ENCODE peak calls at places on chromosomes 11 and 22, in ten cellular contexts. A, N, I, Y, W, O, T, B, F and X are unnamed samples.

GRCh38 chr11:60710482-60710881 is 11.1 kb downstream of the MS4A8 start:
- DNase-seq in O (peak; percentile 66), A (no peak), F (no peak), W (no peak), N (no peak), Y (no peak), B (no peak), T (no peak), I (no peak), X (no peak)

GRCh38 chr11:72573380-72573949 is 100.8 kb downstream of the PDE2A start:
- DNase-seq in A (peak; percentile 23), N (peak; percentile 26), F (no peak), I (no peak), Y (no peak), W (no peak), O (peak; percentile 80), B (no peak), T (peak; percentile 56), X (peak; percentile 35)

GRCh38 chr11:128468106-128468505 is 119.3 kb downstream of the ETS1 start:
- DNase-seq in I (no peak), W (no peak), N (no peak), T (no peak), Y (no peak), B (no peak), A (no peak), O (no peak), F (no peak), X (no peak)

GRCh38 chr11:111245425-111245824 is at the start of gene POU2AF2:
- DNase-seq in N (no peak), I (no peak), B (no peak), F (no peak), W (no peak), O (no peak), Y (no peak), T (no peak), A (no peak), X (no peak)

GRCh38 chr22:17121235-17122195 is at the start of gene TMEM121B:
- DNase-seq in A (no peak), N (peak; percentile 63), O (peak; percentile 98), T (peak; percentile 85), W (no peak), B (no peak), I (no peak), F (no peak), Y (peak; percentile 48), X (no peak)

GRCh38 chr22:49562685-49563249 is 264.9 kb downstream of the BRD1 start:
- DNase-seq in F (no peak), A (no peak), O (no peak), I (no peak), W (no peak), T (no peak), N (no peak), B (no peak), Y (no peak), X (no peak)

GRCh38 chr11:19711911-19712280 is 741 bp upstream of the NAV2 start:
- DNase-seq in O (peak; percentile 75), F (no peak), N (no peak), Y (no peak), B (no peak), A (no peak), T (no peak), I (no peak), W (no peak), X (peak; percentile 23)

GRCh38 chr11:61904539-61905048 is 12.8 kb downstream of the RAB3IL1 start:
- DNase-seq in N (peak; percentile 75), T (no peak), W (no peak), Y (no peak), B (no peak), O (peak; percentile 79), I (no peak), A (no peak), F (no peak), X (peak; percentile 32)

GRCh38 chr22:47238886-47239860 is 476.7 kb downstream of the TBC1D22A start:
- DNase-seq in A (no peak), B (no peak), Y (no peak), W (no peak), T (no peak), I (no peak), F (no peak), N (no peak), O (no peak), X (no peak)

GRCh38 chr11:33670250-33671011 is 30.2 kb downstream of the C11orf91 start:
- DNase-seq in O (no peak), F (no peak), B (no peak), A (no peak), I (no peak), N (no peak), W (no peak), Y (peak; percentile 61), T (no peak), X (peak; percentile 67)

GRCh38 chr11:70462818-70463477 is 64.6 kb downstream of the CTTN start:
- DNase-seq in W (no peak), F (no peak), B (no peak), T (no peak), N (no peak), Y (no peak), I (no peak), A (no peak), O (no peak), X (no peak)

GRCh38 chr11:111557425-111558111 is 17.0 kb downstream of the LAYN start:
- DNase-seq in N (no peak), T (no peak), F (peak; percentile 92), W (no peak), O (no peak), B (peak; percentile 95), A (no peak), I (no peak), Y (peak; percentile 99), X (peak; percentile 95)

GRCh38 chr11:33988586-33989370 is 62.8 kb upstream of the CAPRIN1 start:
- DNase-seq in N (no peak), W (no peak), B (no peak), T (no peak), A (no peak), O (no peak), I (no peak), Y (no peak), F (no peak), X (peak; percentile 45)

GRCh38 chr11:12205330-12205729 is 94.9 kb downstream of the MICAL2 start:
- DNase-seq in T (no peak), W (no peak), F (no peak), B (no peak), A (no peak), Y (peak; percentile 72), N (no peak), I (no peak), O (no peak), X (no peak)

GRCh38 chr11:47587733-47588326 is 1.4 kb downstream of the FAM180B start:
- DNase-seq in A (no peak), N (no peak), T (no peak), F (no peak), W (no peak), O (no peak), B (no peak), Y (no peak), I (peak; percentile 81), X (no peak)

GRCh38 chr11:88704505-88704904 is 361.3 kb downstream of the GRM5 start:
- DNase-seq in F (no peak), A (no peak), W (no peak), O (peak; percentile 43), T (peak; percentile 8), N (no peak), Y (peak; percentile 15), B (no peak), I (no peak), X (no peak)

DNA sequence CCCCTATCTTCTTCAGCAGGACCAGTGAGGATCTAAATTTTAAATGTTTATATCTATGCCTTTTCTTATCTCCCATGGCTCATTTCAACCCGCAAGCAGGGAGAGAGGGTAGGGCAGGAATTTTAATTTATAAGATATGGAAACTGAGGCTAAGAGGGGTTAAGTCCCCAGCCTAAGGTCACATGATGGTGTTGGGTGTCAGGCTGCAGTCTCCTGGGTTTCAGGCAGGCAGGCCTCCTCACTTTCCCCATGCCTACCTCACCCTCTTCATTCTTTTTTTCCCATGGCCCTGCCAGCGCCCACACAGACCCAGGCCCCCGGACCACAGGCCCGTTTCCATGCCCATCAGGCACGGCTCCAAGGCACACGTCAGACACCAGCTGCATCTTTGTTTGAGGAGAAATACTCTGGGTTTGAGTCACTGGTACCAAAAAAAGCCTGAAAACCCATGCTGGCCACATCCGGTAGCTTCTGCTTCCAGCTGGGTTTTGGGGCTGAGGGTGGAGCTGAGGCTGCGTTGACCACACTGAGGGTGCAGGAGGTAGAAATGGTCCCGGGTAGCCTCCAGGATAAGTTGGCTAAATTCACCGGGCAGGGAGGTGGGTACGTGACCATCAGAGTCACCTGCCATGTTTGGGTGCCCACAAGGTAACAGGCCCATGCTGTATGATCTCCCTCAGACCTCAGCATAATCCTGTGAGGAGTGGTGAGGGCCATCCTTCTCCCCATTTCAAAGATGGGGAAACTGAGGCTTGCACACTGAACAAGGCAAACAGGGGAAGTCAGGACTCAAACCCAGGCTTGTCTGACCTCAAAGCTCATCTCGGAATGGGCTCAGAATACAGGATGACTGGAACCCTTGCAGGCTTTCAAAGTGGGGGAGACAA is 7.5 kb downstream of the CRYBB1 start:
- DNase-seq in B (peak; percentile 90), F (peak; percentile 78), I (peak; percentile 68), N (no peak), O (no peak), A (no peak), T (no peak), W (peak; percentile 84), Y (peak; percentile 96), X (peak; percentile 25)
- H3K4me3 ChIP-seq in B (no peak overlapping the region), F (no peak overlapping the region), I (no peak overlapping the region), N (no peak overlapping the region), O (no peak overlapping the region), A (no peak overlapping the region), T (no peak overlapping the region), W (no peak overlapping the region), Y (no peak overlapping the region), X (no peak overlapping the region)

GRCh38 chr11:45931739-45932138 is 9.3 kb downstream of the LARGE2 start:
- DNase-seq in F (no peak), T (no peak), I (peak; percentile 49), W (no peak), A (no peak), Y (no peak), N (no peak), B (no peak), O (no peak), X (peak; percentile 52)
- H3K4me3 ChIP-seq in F (no peak overlapping the region), T (no peak overlapping the region), I (no peak overlapping the region), W (no peak overlapping the region), A (no peak overlapping the region), Y (no peak overlapping the region), N (no peak overlapping the region), B (no peak overlapping the region), O (no peak overlapping the region), X (no peak overlapping the region)

DNA sequence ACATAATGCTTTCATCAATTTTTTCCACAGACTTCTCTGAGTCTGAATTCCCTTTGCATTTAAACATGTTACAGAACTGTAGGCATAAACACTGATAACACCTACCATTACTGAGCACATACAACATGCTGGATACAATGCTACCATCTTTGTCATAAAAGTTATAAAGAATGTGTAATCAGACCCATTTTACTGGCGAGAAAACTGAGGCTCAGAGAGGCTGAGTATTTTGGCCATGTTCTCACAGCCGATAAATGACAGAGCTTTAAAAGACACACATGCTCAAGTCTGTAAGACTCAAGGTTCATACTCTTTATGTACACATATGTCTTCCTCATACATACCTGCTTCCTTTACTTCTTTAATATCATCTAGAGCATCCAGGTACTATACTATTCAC is 2.6 kb downstream of the RRAS2 start:
- DNase-seq in N (no peak), F (no peak), T (no peak), B (no peak), Y (no peak), W (no peak), O (no peak), I (no peak), A (no peak), X (no peak)
- H3K4me3 ChIP-seq in N (no peak overlapping the region), F (no peak overlapping the region), T (no peak overlapping the region), B (no peak overlapping the region), Y (no peak overlapping the region), W (no peak overlapping the region), O (peak overlapping the region; percentile 93), I (no peak overlapping the region), A (no peak overlapping the region), X (no peak overlapping the region)

GRCh38 chr11:64290894-64291745 is at the start of gene KCNK4:
- DNase-seq in W (no peak), O (peak; percentile 54), N (no peak), B (no peak), F (no peak), Y (no peak), A (no peak), T (no peak), I (no peak), X (no peak)
- H3K4me3 ChIP-seq in W (peak within 1 kb of the TSS; percentile 21), O (peak within 1 kb of the TSS; percentile 59), N (no peak within 1 kb of the TSS), B (peak within 1 kb of the TSS; percentile 29), F (no peak within 1 kb of the TSS), Y (peak within 1 kb of the TSS; percentile 17), A (no peak within 1 kb of the TSS), T (peak within 1 kb of the TSS; percentile 20), I (peak within 1 kb of the TSS; percentile 28), X (peak within 1 kb of the TSS; percentile 18)